ENCODE peak calls at places on chromosome 19, in eight cellular contexts. U is lower leg skin; X is naive thymus-derived CD8-positive, alpha-beta T cell; P is cardiac muscle cell; J is activated naive CD8-positive, alpha-beta T cell treated with anti-CD3 and anti-CD28 coated beads for 36 hours; L is amygdala; F is HFF-Myc; N is H9. Q is an unnamed sample.

GRCh38 chr19:55958356-55958755 is 10.7 kb downstream of the NLRP8 start:
- DNase-seq in U (peak; percentile 62), P (no peak), J (no peak), N (no peak), F (no peak), L (no peak), X (no peak), Q (no peak)

GRCh38 chr19:50427997-50428425 is 4.7 kb upstream of the MYBPC2 start:
- DNase-seq in P (peak; percentile 93), L (peak; percentile 41), J (no peak), X (peak; percentile 70), F (peak; percentile 19), N (peak; percentile 85), U (peak; percentile 97), Q (peak; percentile 30)

GRCh38 chr19:44960906-44961734 is 5.9 kb downstream of the CLPTM1 start:
- DNase-seq in N (no peak), J (no peak), X (no peak), P (no peak), F (no peak), U (no peak), L (no peak), Q (no peak)

GRCh38 chr19:6861683-6862286 is 25.6 kb upstream of the ADGRE1 start:
- DNase-seq in U (no peak), F (no peak), J (no peak), P (no peak), N (no peak), L (no peak), X (no peak), Q (no peak)

GRCh38 chr19:18140473-18140872 is 12.5 kb upstream of the PIK3R2 start:
- DNase-seq in L (no peak), X (no peak), J (no peak), P (no peak), N (no peak), U (no peak), F (no peak), Q (no peak)

GRCh38 chr19:31111741-31112140 is 237.5 kb downstream of the TSHZ3 start:
- DNase-seq in P (no peak), F (no peak), X (no peak), U (peak; percentile 7), J (no peak), N (no peak), L (no peak), Q (no peak)

GRCh38 chr19:50875795-50876422 is 2.7 kb downstream of the KLK2 start:
- DNase-seq in P (no peak), L (no peak), F (no peak), J (no peak), X (no peak), N (no peak), U (no peak), Q (no peak)

GRCh38 chr19:56253737-56254136 is 18.8 kb upstream of the EDDM13 start:
- DNase-seq in J (no peak), U (no peak), F (peak; percentile 25), X (no peak), L (no peak), N (no peak), P (peak; percentile 75), Q (no peak)

GRCh38 chr19:37817180-37817911 is 38.0 kb upstream of the ZNF573 start:
- DNase-seq in P (peak; percentile 64), F (no peak), L (peak; percentile 50), X (peak; percentile 82), J (peak; percentile 72), N (peak; percentile 91), U (no peak), Q (no peak)

GRCh38 chr19:55358943-55359908 is 3.8 kb downstream of the GARIN5B start:
- DNase-seq in X (no peak), P (no peak), F (no peak), L (no peak), U (no peak), J (no peak), N (no peak), Q (no peak)

GRCh38 chr19:46413262-46414031 is at the start of gene CCDC8:
- DNase-seq in U (peak; percentile 90), N (peak; percentile 97), J (no peak), F (peak; percentile 85), X (no peak), P (peak; percentile 99), L (no peak), Q (no peak)

GRCh38 chr19:40457048-40457447 is 8.5 kb downstream of the BLVRB start:
- DNase-seq in N (no peak), F (no peak), X (no peak), U (no peak), J (no peak), L (no peak), P (no peak), Q (no peak)

GRCh38 chr19:47068876-47069406 is 20.5 kb upstream of the TMEM160 start:
- DNase-seq in F (no peak), U (no peak), X (no peak), J (no peak), P (no peak), L (no peak), N (no peak), Q (no peak)

GRCh38 chr19:1173160-1173844 is 766 bp downstream of the SBNO2 start:
- DNase-seq in X (no peak), L (no peak), P (no peak), N (no peak), J (peak; percentile 18), U (peak; percentile 89), F (no peak), Q (no peak)

GRCh38 chr19:31418692-31419430 is 69.6 kb upstream of the TSHZ3 start:
- DNase-seq in X (no peak), F (no peak), U (no peak), P (no peak), N (peak; percentile 97), L (no peak), J (no peak), Q (no peak)

GRCh38 chr19:19655051-19655594 is 8.4 kb downstream of the ATP13A1 start:
- DNase-seq in U (no peak), F (no peak), P (no peak), L (no peak), N (peak; percentile 23), J (no peak), X (peak; percentile 40), Q (no peak)

GRCh38 chr19:44308011-44308410 is 3.2 kb upstream of the ZNF235 start:
- DNase-seq in N (no peak), X (no peak), U (no peak), P (peak; percentile 22), J (no peak), L (no peak), F (no peak), Q (no peak)

GRCh38 chr19:18446145-18446810 is 8.3 kb upstream of the ISYNA1 start:
- DNase-seq in F (no peak), L (no peak), U (no peak), X (no peak), P (no peak), N (no peak), J (no peak), Q (no peak)

GRCh38 chr19:34481861-34482379 is 362 bp downstream of the WTIP start:
- DNase-seq in U (peak; percentile 70), J (no peak), X (no peak), L (no peak), N (no peak), F (no peak), P (no peak), Q (no peak)

GRCh38 chr19:51520710-51521109 is 10.8 kb downstream of the SIGLEC6 start:
- DNase-seq in J (no peak), U (no peak), P (no peak), L (no peak), F (no peak), N (no peak), X (no peak), Q (no peak)

GRCh38 chr19:45211751-45212381 is 33.3 kb downstream of the BLOC1S3 start:
- DNase-seq in X (no peak), J (no peak), F (no peak), L (no peak), N (no peak), U (peak; percentile 89), P (peak; percentile 67), Q (no peak)

GRCh38 chr19:56699552-56699951 is 28.0 kb upstream of the ZNF835 start:
- DNase-seq in U (no peak), F (no peak), N (no peak), J (no peak), X (no peak), P (no peak), L (no peak), Q (no peak)

GRCh38 chr19:2097330-2098327 is 914 bp downstream of the IZUMO4 start:
- DNase-seq in X (peak; percentile 63), L (no peak), P (no peak), J (peak; percentile 77), N (no peak), U (no peak), F (no peak), Q (no peak)

GRCh38 chr19:49590971-49591730 is at the start of gene PRR12:
- DNase-seq in J (peak; percentile 80), P (peak; percentile 77), X (peak; percentile 90), U (peak; percentile 92), N (peak; percentile 81), L (peak; percentile 91), F (no peak), Q (peak; percentile 54)

GRCh38 chr19:53892981-53893325 is 11.0 kb downstream of the PRKCG start:
- DNase-seq in F (no peak), P (no peak), U (no peak), L (no peak), J (no peak), N (peak; percentile 69), X (no peak), Q (no peak)

GRCh38 chr19:54029930-54030490 is 33.7 kb downstream of the VSTM1 start:
- DNase-seq in N (peak; percentile 90), X (peak; percentile 70), F (peak; percentile 61), P (peak; percentile 79), U (no peak), L (peak; percentile 4), J (peak; percentile 38), Q (peak; percentile 31)

GRCh38 chr19:29525901-29526729 is at the start of gene VSTM2B:
- DNase-seq in L (no peak), J (peak; percentile 9), N (no peak), X (no peak), P (no peak), F (no peak), U (no peak), Q (no peak)

GRCh38 chr19:49097453-49098288 is 12.4 kb downstream of the SNRNP70 start:
- DNase-seq in F (peak; percentile 49), J (peak; percentile 71), X (peak; percentile 86), L (peak; percentile 37), N (peak; percentile 86), P (peak; percentile 82), U (peak; percentile 93), Q (peak; percentile 62)

GRCh38 chr19:47707135-47707925 is 5.9 kb upstream of the EHD2 start:
- DNase-seq in X (peak; percentile 83), P (peak; percentile 82), F (peak; percentile 64), J (peak; percentile 80), U (peak; percentile 93), L (peak; percentile 32), N (peak; percentile 89), Q (peak; percentile 60)

GRCh38 chr19:52901842-52902241 is 4.4 kb upstream of the ZNF320 start:
- DNase-seq in U (no peak), X (no peak), N (no peak), L (no peak), P (no peak), F (no peak), J (no peak), Q (no peak)

GRCh38 chr19:18208098-18208951 is 4.5 kb upstream of the RAB3A start:
- DNase-seq in N (peak; percentile 72), U (no peak), X (peak; percentile 73), P (peak; percentile 87), F (no peak), J (peak; percentile 56), L (peak; percentile 10), Q (peak; percentile 44)

GRCh38 chr19:16587031-16588023 is 15.1 kb upstream of the SLC35E1 start:
- DNase-seq in J (peak; percentile 58), N (no peak), L (peak; percentile 33), F (no peak), U (no peak), X (peak; percentile 79), P (no peak), Q (peak; percentile 76)